ENCODE peak calls at places on chromosomes 1 and 21, in seven cellular contexts. E is IMR-90, M is uterus, V is tibial nerve, A is adrenal gland, Z is ovary, S is NB4. X is an unnamed sample.

GRCh38 chr1:110118636-110119396 is 6.6 kb downstream of the UBL4B start:
- DNase-seq in E (peak), M (no peak), V (no peak), A (no peak), Z (no peak), S (no peak), X (no peak)

GRCh38 chr1:177800386-177801058 is 169.3 kb downstream of the SEC16B start:
- DNase-seq in E (peak), M (no peak), V (no peak), A (no peak), Z (no peak), S (peak), X (no peak)

GRCh38 chr1:93845554-93846150 is 33.4 kb downstream of the DNTTIP2 start:
- DNase-seq in E (peak), M (no peak), V (no peak), A (no peak), Z (peak), S (no peak), X (peak)

GRCh38 chr1:9874959-9875635 is 35.0 kb downstream of the CTNNBIP1 start:
- DNase-seq in E (peak), M (peak), V (peak), A (peak), Z (peak), S (peak), X (peak)

GRCh38 chr1:159428536-159428935 is 3.5 kb upstream of the OR10J4 start:
- DNase-seq in E (no peak), M (no peak), V (no peak), A (no peak), Z (no peak), S (no peak), X (no peak)

GRCh38 chr1:67680486-67680885 is 4.5 kb upstream of the GADD45A start:
- DNase-seq in E (no peak), M (no peak), V (no peak), A (no peak), Z (no peak), S (no peak), X (no peak)

GRCh38 chr1:20442920-20443625 is 42.9 kb downstream of the CAMK2N1 start:
- DNase-seq in E (peak), M (no peak), V (no peak), A (no peak), Z (no peak), S (no peak), X (no peak)

GRCh38 chr1:88052162-88052561 is 631.9 kb upstream of the PKN2 start:
- DNase-seq in E (no peak), M (no peak), V (no peak), A (no peak), Z (no peak), S (no peak), X (no peak)

GRCh38 chr1:1080122-1080753 is 6.1 kb upstream of the RNF223 start:
- DNase-seq in E (peak), M (peak), V (no peak), A (peak), Z (peak), S (peak), X (no peak)

GRCh38 chr1:27992271-27992670 is 32.5 kb downstream of the XKR8 start:
- DNase-seq in E (no peak), M (no peak), V (no peak), A (peak), Z (no peak), S (peak), X (no peak)

GRCh38 chr1:2255047-2255419 is 26.9 kb downstream of the SKI start:
- DNase-seq in E (no peak), M (no peak), V (no peak), A (no peak), Z (no peak), S (no peak), X (no peak)

GRCh38 chr1:2251786-2252185 is 23.7 kb downstream of the SKI start:
- DNase-seq in E (no peak), M (no peak), V (no peak), A (peak), Z (no peak), S (no peak), X (no peak)

GRCh38 chr1:2252423-2252822 is 24.3 kb downstream of the SKI start:
- DNase-seq in E (no peak), M (no peak), V (no peak), A (no peak), Z (no peak), S (no peak), X (no peak)

GRCh38 chr1:2253797-2254480 is 25.8 kb downstream of the SKI start:
- DNase-seq in E (no peak), M (no peak), V (no peak), A (no peak), Z (no peak), S (no peak), X (no peak)

DNA sequence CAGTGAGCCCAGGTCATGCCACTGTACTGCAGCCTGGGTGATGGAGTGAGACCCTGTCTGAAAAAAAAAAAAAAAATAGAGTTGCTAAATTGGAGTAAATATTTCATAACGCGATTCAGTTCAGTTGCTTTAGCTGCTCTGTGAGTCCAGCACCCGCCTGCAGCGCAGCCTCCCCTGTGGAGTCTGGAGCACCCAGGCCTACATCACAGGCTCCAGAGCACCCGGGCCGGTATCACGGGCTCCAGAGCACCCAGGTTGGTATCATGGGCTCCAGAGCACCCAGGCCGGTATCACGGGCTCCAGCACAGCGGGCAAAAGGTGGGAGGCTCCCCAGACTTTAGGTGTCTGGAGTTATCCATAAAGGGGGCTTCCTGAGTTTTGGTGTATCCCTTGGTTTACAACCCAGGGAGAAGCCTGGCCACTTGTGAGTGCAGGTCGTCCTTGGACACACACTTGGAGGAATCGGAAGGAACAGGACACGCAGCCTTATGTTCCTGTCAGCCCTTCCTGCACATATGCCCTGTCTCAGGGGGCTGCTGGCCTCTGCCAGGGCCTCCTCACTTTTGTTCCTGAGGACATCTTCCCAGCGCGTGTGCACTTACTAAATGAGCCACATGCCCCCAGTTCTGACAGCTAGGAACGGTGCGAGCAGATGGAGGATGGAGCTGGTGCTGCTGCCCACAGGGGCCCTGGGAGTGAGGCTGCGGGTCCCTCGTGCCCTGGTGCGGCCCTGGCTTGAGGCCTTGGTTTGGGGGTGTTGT is 25.1 kb downstream of the SKI start:
- DNase-seq in E (no peak), M (no peak), V (no peak), A (no peak), Z (no peak), S (no peak), X (no peak)
- H3K4me3 ChIP-seq in E (no peak), M (no peak), V (no peak), A (no peak), Z (no peak), S (no peak), X (no peak)

GRCh38 chr1:17912491-17912890 is 157.4 kb downstream of the ACTL8 start:
- DNase-seq in E (no peak), M (no peak), V (no peak), A (no peak), Z (no peak), S (no peak), X (peak)

GRCh38 chr1:17913326-17914115 is 158.4 kb downstream of the ACTL8 start:
- DNase-seq in E (no peak), M (no peak), V (no peak), A (no peak), Z (no peak), S (no peak), X (peak)

GRCh38 chr1:17908945-17909344 is 153.8 kb downstream of the ACTL8 start:
- DNase-seq in E (no peak), M (no peak), V (no peak), A (no peak), Z (no peak), S (no peak), X (no peak)

GRCh38 chr1:17911789-17912188 is 156.7 kb downstream of the ACTL8 start:
- DNase-seq in E (no peak), M (no peak), V (no peak), A (no peak), Z (no peak), S (no peak), X (no peak)

GRCh38 chr1:17909634-17910033 is 154.5 kb downstream of the ACTL8 start:
- DNase-seq in E (peak), M (no peak), V (no peak), A (no peak), Z (no peak), S (peak), X (no peak)
- TF ChIP-seq CTCF in E (peak), M (no peak), V (no peak), A (peak), Z (no peak), S (peak), X (no peak)

DNA sequence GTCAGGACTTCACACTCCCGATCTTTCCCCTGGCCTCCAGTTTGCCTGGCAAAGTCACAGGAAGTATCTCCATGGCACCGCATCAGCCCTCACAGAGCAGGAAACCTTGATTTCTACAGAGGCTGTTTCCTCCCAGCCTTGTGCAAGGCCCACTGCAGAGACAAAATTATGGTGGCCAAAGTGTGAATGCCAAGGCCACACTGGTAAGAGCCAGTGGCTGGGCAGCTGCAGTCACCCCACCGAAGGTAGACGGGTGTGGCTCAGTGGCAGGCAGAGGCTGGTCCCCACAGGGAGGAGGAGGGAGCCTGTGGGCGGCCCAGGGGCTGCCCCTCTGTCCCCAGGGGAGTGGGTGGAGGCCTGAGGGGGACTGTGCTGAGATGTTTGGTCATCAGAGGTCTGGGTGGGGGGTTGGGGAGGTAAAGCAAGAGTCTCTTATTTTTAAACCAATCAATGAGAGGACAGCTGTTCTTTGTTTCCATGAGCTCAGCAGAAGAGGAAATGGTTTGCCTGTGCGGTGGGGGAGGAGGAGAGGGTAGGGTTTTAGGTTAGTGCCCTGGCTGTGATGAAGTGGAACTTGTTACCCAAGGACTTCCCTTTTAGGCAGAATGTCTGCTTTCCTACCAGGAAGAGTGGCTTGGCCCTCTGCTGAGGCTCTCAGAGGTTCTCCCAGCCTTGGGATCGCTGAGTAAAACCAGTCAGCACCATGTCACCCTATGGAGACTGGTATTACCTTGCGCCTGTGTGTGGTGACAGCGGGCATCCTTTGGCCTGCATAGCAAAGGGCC is 18.0 kb upstream of the BTG2 start:
- DNase-seq in E (no peak), M (no peak), V (no peak), A (peak), Z (peak), S (peak), X (no peak)
- TF ChIP-seq POLR2A in E (no peak), M (no peak), V (no peak), A (no peak), Z (no peak), S (no peak), X (no peak)

GRCh38 chr1:236063919-236064673 is 794 bp downstream of the NID1 start:
- DNase-seq in E (peak), M (peak), V (no peak), A (peak), Z (peak), S (no peak), X (peak)
- H3K4me3 ChIP-seq in E (peak), M (peak), V (peak), A (no peak), Z (peak), S (no peak), X (peak)

DNA sequence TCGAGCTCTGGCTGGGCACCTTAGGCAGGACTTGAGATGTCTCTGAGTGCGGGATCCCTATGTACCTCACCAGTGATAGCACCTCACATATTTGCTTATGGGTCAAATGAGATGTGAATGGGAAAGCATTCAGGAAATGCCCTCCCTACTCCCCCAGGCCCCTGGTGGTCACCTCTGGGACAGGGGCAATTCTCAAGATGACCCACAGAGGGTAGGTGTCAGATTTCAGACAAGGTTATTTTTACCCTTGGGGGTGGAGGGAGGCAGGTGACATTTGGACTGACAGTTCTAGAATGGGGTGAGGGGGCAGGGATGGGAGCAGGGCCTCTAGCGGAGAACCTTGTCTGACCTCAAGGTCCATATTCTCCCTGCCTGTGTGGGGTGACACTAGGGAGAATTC is 27.1 kb downstream of the ACOT11 start:
- DNase-seq in E (no peak), M (no peak), V (no peak), A (no peak), Z (no peak), S (no peak), X (no peak)
- TF ChIP-seq CTCF in E (no peak), M (no peak), V (no peak), A (no peak), Z (no peak), S (no peak), X (no peak)

DNA sequence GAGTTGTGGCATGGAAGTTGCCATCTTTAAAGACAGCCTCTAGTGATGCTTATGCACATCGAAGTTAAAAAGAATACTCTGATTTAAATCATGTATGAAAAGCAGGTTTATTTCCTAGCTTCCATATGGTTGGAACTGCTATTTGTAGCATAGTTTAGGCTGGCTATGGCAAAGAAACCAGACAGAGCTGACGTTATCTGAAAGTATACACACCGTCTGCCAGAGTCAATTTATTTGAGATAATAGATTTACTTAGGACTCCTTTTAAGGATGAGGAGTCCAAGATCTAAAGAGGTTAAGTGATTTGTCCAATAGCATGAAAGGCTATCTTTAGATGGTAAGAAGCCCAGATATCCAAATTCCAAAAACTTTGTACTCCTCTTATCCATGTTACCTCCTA is 536.9 kb upstream of the ADGRL4 start:
- DNase-seq in E (no peak), M (no peak), V (no peak), A (no peak), Z (no peak), S (no peak), X (no peak)
- TF ChIP-seq POLR2A in E (no peak), M (no peak), V (no peak), A (no peak), Z (no peak), S (no peak), X (no peak)

DNA sequence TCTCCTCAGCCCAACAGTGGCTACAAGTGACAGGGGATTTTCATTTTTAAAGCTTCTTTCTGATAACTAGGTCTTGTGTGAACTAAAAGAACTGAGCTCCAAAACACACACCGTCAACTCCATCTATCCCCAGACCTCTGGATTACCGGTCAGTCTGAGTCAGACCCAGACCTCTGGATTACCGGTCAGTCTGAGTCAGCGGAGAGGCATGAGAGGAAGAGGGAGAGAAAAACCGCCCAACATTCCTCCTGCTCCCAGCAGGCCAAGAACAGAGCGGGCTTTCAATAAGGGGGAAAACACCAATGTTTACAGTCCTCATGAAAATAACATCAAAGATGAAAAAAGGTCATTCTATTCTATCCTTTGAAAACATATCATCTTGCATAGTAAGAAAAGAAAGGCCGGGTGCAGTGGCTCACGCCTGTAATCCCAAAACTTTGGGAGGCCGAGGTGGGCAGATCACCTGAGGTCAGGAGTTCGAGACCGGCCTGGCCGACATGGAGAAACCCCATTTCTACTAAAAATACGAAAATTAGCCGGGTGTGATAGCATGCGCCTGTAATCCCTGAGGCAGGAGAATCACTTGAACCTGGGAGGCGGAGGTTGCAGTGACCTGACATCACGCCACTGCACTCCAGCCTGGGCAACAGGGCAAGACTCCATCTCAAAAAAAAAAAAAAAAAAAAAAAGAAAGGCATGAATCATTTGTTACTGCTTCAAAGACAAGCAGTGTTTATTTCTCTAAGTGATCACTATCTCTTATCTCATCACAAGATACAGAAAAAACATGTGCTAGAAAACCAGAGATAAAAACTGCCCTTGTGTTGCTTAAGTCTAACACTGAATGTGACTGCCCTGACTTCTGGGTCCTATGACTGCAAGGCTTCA is 3.4 kb downstream of the PTTG1IP start:
- DNase-seq in E (peak), M (peak), V (no peak), A (peak), Z (peak), S (no peak), X (no peak)
- H3K4me3 ChIP-seq in E (peak), M (no peak), V (peak), A (no peak), Z (no peak), S (no peak), X (no peak)

GRCh38 chr1:102834688-102835320 is 273.5 kb downstream of the COL11A1 start:
- DNase-seq in E (peak), M (no peak), V (no peak), A (no peak), Z (no peak), S (no peak), X (no peak)
- TF ChIP-seq CTCF in E (no peak), M (no peak), V (no peak), A (no peak), Z (no peak), S (no peak), X (no peak)

DNA sequence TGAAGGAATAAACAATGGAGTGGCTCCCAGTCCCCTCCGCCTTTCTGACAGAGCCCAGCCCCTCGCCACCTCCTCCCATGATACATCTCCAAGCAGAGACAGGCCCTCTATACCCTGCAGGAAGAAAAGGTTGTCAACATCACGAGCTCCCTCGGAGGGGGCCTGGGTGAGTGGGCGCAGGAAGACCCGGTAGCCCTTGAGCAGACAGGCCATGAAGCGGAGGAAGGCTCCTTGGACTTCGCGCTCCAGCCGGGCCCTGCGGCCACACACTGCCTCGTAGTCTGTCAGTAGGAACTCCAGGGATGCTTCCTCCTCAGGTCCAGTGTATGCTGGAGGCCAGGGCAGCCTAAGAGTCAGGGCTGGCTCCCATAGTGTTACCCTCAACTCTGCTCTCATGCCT is 7.0 kb downstream of the DENND4B start:
- DNase-seq in E (no peak), M (no peak), V (no peak), A (no peak), Z (peak), S (no peak), X (no peak)
- TF ChIP-seq POLR2A in E (no peak), M (no peak), V (no peak), A (no peak), Z (no peak), S (no peak), X (no peak)

DNA sequence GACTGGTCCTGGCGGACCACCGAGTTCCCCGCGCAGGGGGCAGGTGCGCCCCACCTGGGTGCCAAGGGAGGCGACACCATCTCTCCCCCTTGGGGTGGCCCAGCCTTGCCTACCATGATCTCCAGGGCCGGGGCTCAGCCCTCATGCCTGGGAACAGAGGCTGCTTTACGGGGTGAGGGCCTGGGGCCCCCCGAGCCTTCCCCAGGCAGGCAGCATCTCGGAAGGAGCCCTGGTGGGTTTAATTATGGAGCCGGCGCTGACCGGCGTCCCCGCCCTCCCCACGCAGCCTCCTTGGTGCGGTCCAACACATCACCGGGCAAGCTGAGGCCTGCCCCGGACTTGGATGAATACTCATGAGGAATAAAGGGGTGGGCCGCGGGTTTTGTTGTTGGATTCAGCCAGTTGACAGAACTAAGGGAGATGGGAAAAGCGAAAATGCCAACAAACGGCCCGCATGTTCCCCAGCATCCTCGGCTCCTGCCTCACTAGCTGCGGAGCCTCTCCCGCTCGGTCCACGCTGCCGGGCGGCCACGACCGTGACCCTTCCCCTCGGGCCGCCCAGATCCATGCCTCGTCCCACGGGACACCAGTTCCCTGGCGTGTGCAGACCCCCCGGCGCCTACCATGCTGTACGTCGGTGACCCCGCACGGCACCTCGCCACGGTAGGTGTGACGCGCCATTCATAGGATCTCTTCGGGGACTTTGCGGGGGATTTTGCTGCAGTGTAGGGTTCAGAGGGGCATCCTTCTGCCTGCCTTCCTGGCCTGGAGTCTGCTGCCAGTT is 38.2 kb downstream of the TP73 start:
- DNase-seq in E (no peak), M (no peak), V (no peak), A (no peak), Z (no peak), S (no peak), X (no peak)
- H3K4me3 ChIP-seq in E (no peak), M (no peak), V (no peak), A (no peak), Z (no peak), S (no peak), X (no peak)